ENCODE peak calls at places on chromosomes 3 and 15, in six cellular contexts. H is transverse colon; R is upper lobe of right lung; Y is naive thymus-derived CD4-positive, alpha-beta T cell; P is spleen; V is H9. J is an unnamed sample.
A peak's percentile ranks its signal among the peaks of the same experiment; 100 is the strongest.

GRCh38 chr3:183637106-183637486 is 1.7 kb downstream of the KLHL24 start:
- DNase-seq in Y (no peak), H (no peak), V (no peak), R (no peak), P (no peak), J (no peak)

GRCh38 chr3:135161425-135161824 is 366.4 kb downstream of the EPHB1 start:
- DNase-seq in R (no peak), P (no peak), Y (no peak), H (no peak), V (peak; percentile 41), J (no peak)

GRCh38 chr3:34268032-34268760 is 469.8 kb downstream of the PDCD6IP start:
- DNase-seq in R (no peak), P (no peak), V (no peak), H (no peak), Y (no peak), J (no peak)

GRCh38 chr15:77187751-77188464 is 117.0 kb upstream of the TSPAN3 start:
- DNase-seq in R (no peak), P (no peak), H (peak; percentile 18), V (no peak), Y (peak; percentile 34), J (no peak)

GRCh38 chr3:194680888-194681615 is 4.6 kb upstream of the FAM43A start:
- DNase-seq in R (no peak), Y (no peak), V (no peak), P (no peak), H (no peak), J (no peak)

GRCh38 chr3:173396191-173397041 is 1.1 kb upstream of the NLGN1 start:
- DNase-seq in R (no peak), V (peak; percentile 50), H (no peak), Y (no peak), P (no peak), J (no peak)

GRCh38 chr3:97579365-97579764 is 185.2 kb upstream of the ARL6 start:
- DNase-seq in H (no peak), V (no peak), Y (no peak), P (no peak), R (no peak), J (no peak)

GRCh38 chr3:182989566-182989965 is 9.2 kb upstream of the DCUN1D1 start:
- DNase-seq in H (no peak), V (no peak), R (no peak), Y (no peak), P (no peak), J (no peak)

GRCh38 chr3:31661286-31661685 is 128.6 kb downstream of the STT3B start:
- DNase-seq in V (no peak), H (no peak), Y (no peak), P (no peak), R (no peak), J (no peak)

GRCh38 chr15:85763157-85763556 is 31.6 kb downstream of the KLHL25 start:
- DNase-seq in V (no peak), R (no peak), H (no peak), Y (no peak), P (no peak), J (no peak)

GRCh38 chr3:36494461-36495109 is 114.3 kb downstream of the STAC start:
- DNase-seq in V (no peak), H (peak; percentile 7), P (no peak), Y (no peak), R (peak; percentile 68), J (no peak)

GRCh38 chr3:34947849-34948248 is 691.5 kb upstream of the ARPP21 start:
- DNase-seq in R (no peak), V (no peak), P (no peak), H (no peak), Y (no peak), J (no peak)

GRCh38 chr3:86968224-86968932 is 22.6 kb downstream of the VGLL3 start:
- DNase-seq in V (no peak), P (no peak), Y (no peak), H (no peak), R (no peak), J (no peak)

GRCh38 chr15:33354411-33354810 is 43.6 kb downstream of the RYR3 start:
- DNase-seq in R (no peak), Y (no peak), P (no peak), H (no peak), V (no peak), J (no peak)

GRCh38 chr3:111810909-111811308 is 48.2 kb upstream of the PHLDB2 start:
- DNase-seq in V (no peak), H (no peak), Y (no peak), P (no peak), R (no peak), J (no peak)

GRCh38 chr3:134462236-134463059 is 23.3 kb downstream of the ANAPC13 start:
- DNase-seq in V (no peak), Y (no peak), H (no peak), P (no peak), R (no peak), J (no peak)

GRCh38 chr3:157856078-157856939 is 249.9 kb downstream of the SHOX2 start:
- DNase-seq in Y (no peak), H (no peak), V (no peak), R (no peak), P (no peak), J (no peak)

GRCh38 chr3:126087552-126088175 is 3.7 kb upstream of the SLC41A3 start:
- DNase-seq in P (no peak), V (no peak), R (no peak), H (no peak), Y (no peak), J (no peak)
- H3K9me3 ChIP-seq in P (peaks cover 9% of the 10 kb centered on the region), V (peaks cover 8% of the 10 kb centered on the region), R (no peaks in the 10 kb centered on the region), H (no peaks in the 10 kb centered on the region), Y (no peaks in the 10 kb centered on the region), J (no peaks in the 10 kb centered on the region)

DNA sequence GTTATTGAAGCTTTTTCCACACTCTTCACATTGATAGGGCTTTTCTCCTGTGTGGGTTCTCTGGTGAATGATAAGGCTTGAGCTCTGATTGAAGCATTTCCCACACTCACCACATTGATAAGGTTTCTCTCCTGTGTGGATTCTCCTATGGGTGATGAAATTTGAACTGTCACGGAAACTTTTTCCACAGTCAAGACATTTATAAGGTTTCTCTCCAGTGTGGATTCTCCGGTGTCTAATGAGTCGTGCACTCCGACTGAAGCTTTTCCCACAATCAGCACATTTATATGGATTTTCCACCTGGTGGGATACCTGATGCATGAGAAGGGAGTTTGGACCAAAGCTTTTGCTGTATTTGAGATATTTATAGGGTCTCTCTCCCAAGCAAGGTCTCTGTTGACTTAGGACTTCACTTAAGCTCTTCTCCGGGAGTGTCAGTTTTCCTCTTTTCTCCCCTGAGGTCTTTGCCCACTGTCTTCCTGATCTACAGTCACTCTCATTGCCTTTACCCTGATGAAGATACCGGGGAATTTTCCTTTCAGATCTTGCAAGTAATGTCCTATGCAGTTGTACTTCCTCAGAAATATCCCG is 9.4 kb downstream of the ZSCAN29 start:
- DNase-seq in H (no peak), Y (no peak), V (no peak), P (no peak), R (no peak), J (no peak)
- H3K9me3 ChIP-seq in H (peaks cover 53% of the 10 kb centered on the region), Y (peaks cover 5% of the 10 kb centered on the region), V (peaks cover 30% of the 10 kb centered on the region), P (peaks cover 90% of the 10 kb centered on the region), R (peaks cover 41% of the 10 kb centered on the region), J (peaks cover 52% of the 10 kb centered on the region)

DNA sequence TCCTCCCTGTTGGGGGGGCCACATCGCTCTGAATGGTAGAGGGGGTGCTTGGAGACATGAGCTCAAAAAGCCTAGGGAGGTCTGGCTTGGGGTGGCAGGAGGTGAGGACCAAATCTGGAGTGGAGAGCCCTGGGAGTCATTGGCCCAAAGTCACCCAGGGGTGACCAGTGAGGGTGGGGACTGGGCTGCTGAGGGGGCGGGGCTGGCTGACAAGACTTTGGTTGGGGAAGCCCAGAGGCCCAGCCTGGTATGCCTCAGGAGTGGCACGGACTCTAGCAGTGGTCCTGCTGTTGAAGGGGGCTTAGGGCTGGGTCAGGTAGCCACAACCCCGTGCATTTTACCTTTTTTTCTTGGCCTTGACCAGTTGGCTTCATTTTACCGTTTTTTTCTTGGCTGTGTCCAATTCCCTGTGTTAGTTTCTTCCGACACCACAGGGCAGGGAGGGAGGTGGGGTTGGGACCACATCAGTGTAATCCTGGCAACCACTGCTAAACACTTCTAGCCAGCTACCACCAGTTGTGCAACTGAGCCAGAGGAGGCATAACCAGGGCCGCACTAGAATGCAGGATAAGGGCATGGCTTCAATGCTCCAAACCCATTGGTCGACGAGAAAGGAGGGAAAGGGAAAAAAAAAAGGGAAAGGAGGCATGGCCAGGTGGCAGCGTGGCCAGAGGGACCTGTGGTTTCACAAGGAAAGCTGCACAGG is 105.3 kb upstream of the C2CD4B start:
- DNase-seq in P (no peak), V (no peak), H (no peak), R (no peak), Y (no peak), J (no peak)
- H3K9me3 ChIP-seq in P (peaks cover 66% of the 10 kb centered on the region), V (peaks cover 25% of the 10 kb centered on the region), H (peaks cover 28% of the 10 kb centered on the region), R (peaks cover 30% of the 10 kb centered on the region), Y (no peaks in the 10 kb centered on the region), J (peaks cover 6% of the 10 kb centered on the region)

DNA sequence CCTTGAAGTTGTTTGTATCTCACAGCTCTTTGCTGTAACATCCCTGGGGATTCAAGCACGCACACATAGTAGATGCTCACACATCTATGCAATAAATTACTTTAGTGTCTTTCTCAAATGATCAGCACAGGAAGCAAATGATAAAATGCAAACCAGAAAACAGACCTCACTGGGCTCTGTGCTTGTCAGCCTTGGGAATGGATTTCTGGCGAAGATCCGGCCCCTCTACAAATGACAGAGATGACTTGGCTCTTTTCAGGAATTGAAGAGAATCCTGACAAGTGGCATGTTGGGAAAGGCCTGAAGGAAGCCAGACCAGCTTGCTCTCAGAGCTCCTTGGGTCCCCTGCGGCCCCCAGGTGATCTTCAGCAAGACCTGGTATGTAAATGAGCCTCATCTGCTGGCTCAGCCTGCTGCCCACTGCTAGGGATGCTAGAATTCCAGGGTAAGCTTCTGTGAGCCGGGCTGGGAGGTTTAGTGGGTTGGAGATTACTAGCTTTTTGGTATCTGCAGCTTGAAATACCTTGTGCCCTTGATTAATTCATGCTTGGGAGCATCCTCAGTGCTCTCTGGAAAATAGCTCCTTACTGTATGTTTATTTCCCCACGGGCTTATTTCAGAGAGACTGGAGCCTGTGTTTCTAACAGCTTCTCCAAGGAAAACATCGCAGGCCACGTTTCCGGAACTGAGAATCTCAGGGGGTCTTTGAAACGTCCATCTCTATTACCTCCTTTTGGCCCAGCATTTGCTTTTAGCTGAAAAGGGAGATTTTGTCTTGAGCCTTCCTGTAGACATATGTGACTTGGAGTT is 54.2 kb downstream of the LPP start:
- DNase-seq in P (no peak), V (peak; percentile 77), R (no peak), Y (no peak), H (no peak), J (no peak)
- H3K9me3 ChIP-seq in P (no peaks in the 10 kb centered on the region), V (no peaks in the 10 kb centered on the region), R (no peaks in the 10 kb centered on the region), Y (no peaks in the 10 kb centered on the region), H (no peaks in the 10 kb centered on the region), J (no peaks in the 10 kb centered on the region)

GRCh38 chr3:147420361-147421183 is 11.4 kb downstream of the ZIC1 start:
- DNase-seq in V (no peak), Y (no peak), R (no peak), H (no peak), P (no peak), J (no peak)
- H3K9me3 ChIP-seq in V (no peaks in the 10 kb centered on the region), Y (no peaks in the 10 kb centered on the region), R (no peaks in the 10 kb centered on the region), H (no peaks in the 10 kb centered on the region), P (peaks cover 28% of the 10 kb centered on the region), J (no peaks in the 10 kb centered on the region)